ENCODE peak calls at places on chromosome 9, in eight cellular contexts. C is neuronal stem cell; L is hepatocyte; N is OCI-LY7; O is hippocampal formation; V is activated CD4-positive, alpha-beta T cell treated with anti-CD3 and anti-CD28 coated beads, Interleukin-2, amount 50 U/mL, for 48 hours; D is CMK; B is stimulated activated CD4-positive, alpha-beta T cell treated with anti-CD3 and anti-CD28 coated beads, Interleukin-2, amount 100 ng/mL, for 24 hours. Y is an unnamed sample.

GRCh38 chr9:15079989-15080388 is 169.8 kb upstream of the FREM1 start:
- DNase-seq in C (no peak), D (no peak), L (no peak), B (no peak), O (no peak), V (no peak), N (no peak), Y (no peak)

GRCh38 chr9:137365056-137365455 is 57.9 kb downstream of the EXD3 start:
- DNase-seq in N (no peak), O (no peak), D (no peak), C (no peak), B (no peak), V (no peak), L (no peak), Y (no peak)

GRCh38 chr9:105142406-105143092 is 101.9 kb upstream of the SLC44A1 start:
- DNase-seq in L (no peak), D (no peak), O (no peak), C (no peak), B (no peak), N (no peak), V (no peak), Y (no peak)

GRCh38 chr9:36543916-36544315 is 28.8 kb upstream of the MELK start:
- DNase-seq in O (no peak), C (no peak), D (no peak), B (no peak), N (no peak), V (no peak), L (peak), Y (no peak)

GRCh38 chr9:130387905-130388304 is 56.9 kb upstream of the ASS1 start:
- DNase-seq in B (no peak), O (no peak), N (no peak), C (no peak), D (no peak), V (no peak), L (no peak), Y (no peak)

GRCh38 chr9:137044502-137045177 is 1.3 kb downstream of the NPDC1 start:
- DNase-seq in N (no peak), D (no peak), V (no peak), B (no peak), O (no peak), C (no peak), L (no peak), Y (no peak)

GRCh38 chr9:81671880-81672280 is 17.5 kb downstream of the TLE1 start:
- DNase-seq in O (peak), N (no peak), B (no peak), D (no peak), V (no peak), C (no peak), L (peak), Y (no peak)

GRCh38 chr9:106886111-106887046 is 23.4 kb downstream of the ZNF462 start:
- DNase-seq in V (no peak), O (no peak), B (no peak), D (no peak), L (no peak), C (no peak), N (no peak), Y (no peak)

GRCh38 chr9:134314039-134314949 is 12.0 kb upstream of the RXRA start:
- DNase-seq in B (no peak), L (no peak), O (no peak), C (no peak), V (no peak), D (no peak), N (no peak), Y (no peak)

GRCh38 chr9:2229109-2229733 is 214.1 kb downstream of the SMARCA2 start:
- DNase-seq in D (no peak), C (no peak), B (no peak), V (no peak), O (no peak), L (no peak), N (peak), Y (no peak)

GRCh38 chr9:15711531-15712295 is 158.9 kb downstream of the CCDC171 start:
- DNase-seq in L (no peak), C (no peak), B (no peak), O (no peak), D (no peak), N (no peak), V (no peak), Y (no peak)

GRCh38 chr9:70165006-70165602 is 93.7 kb upstream of the SMC5 start:
- DNase-seq in O (no peak), C (peak), N (no peak), D (no peak), B (no peak), V (no peak), L (no peak), Y (no peak)

GRCh38 chr9:14400658-14400995 is 86.7 kb upstream of the NFIB start:
- DNase-seq in D (no peak), N (peak), B (no peak), O (peak), C (no peak), V (no peak), L (peak), Y (no peak)

Y was measured in NCI-H2227 treated with DMSO at 0.1 percent for 48 hours.